ENCODE peak calls at places on chromosomes 7 and 10, in six cellular contexts. N is neural progenitor cell, U is Peyer's patch, I is coronary artery, R is kidney epithelial cell, T is CD14-positive monocyte. A is an unnamed sample.
A peak's percentile ranks its signal among the peaks of the same experiment; 100 is the strongest.

GRCh38 chr10:97373456-97373855 is 27.7 kb downstream of the RRP12 start:
- DNase-seq in R (no peak), I (no peak), T (no peak), U (no peak), N (no peak), A (no peak)

GRCh38 chr7:15686957-15687644 is 618 bp upstream of the MEOX2 start:
- DNase-seq in I (no peak), N (peak; percentile 11), U (no peak), T (no peak), R (no peak), A (peak; percentile 17)

GRCh38 chr7:120079704-120080103 is 193.3 kb upstream of the KCND2 start:
- DNase-seq in T (no peak), N (no peak), R (no peak), U (no peak), I (no peak), A (no peak)

GRCh38 chr7:85030893-85031292 is 156.0 kb downstream of the SEMA3D start:
- DNase-seq in I (no peak), R (peak; percentile 29), T (no peak), U (no peak), N (peak; percentile 37), A (no peak)

GRCh38 chr7:105268056-105268455 is 120.7 kb downstream of the SRPK2 start:
- DNase-seq in I (no peak), T (no peak), N (no peak), R (peak; percentile 50), U (no peak), A (no peak)

GRCh38 chr10:25753776-25754175 is 180.3 kb upstream of the MYO3A start:
- DNase-seq in I (no peak), U (no peak), R (peak; percentile 84), T (peak; percentile 84), N (no peak), A (no peak)

GRCh38 chr7:155408657-155409586 is 49.0 kb upstream of the EN2 start:
- DNase-seq in I (no peak), T (no peak), U (no peak), N (peak; percentile 42), R (no peak), A (no peak)

GRCh38 chr7:3264693-3265339 is 36.2 kb upstream of the SDK1 start:
- DNase-seq in T (no peak), N (peak; percentile 24), U (no peak), R (no peak), I (no peak), A (no peak)

GRCh38 chr10:132571565-132572544 is 34.3 kb downstream of the INPP5A start:
- DNase-seq in I (no peak), N (peak; percentile 49), U (peak; percentile 56), T (peak; percentile 80), R (peak; percentile 90), A (no peak)

GRCh38 chr7:137001478-137001877 is 133.0 kb downstream of the CHRM2 start:
- DNase-seq in I (no peak), N (no peak), T (no peak), R (no peak), U (no peak), A (no peak)

GRCh38 chr7:95434501-95435421 is at the start of gene PON2:
- DNase-seq in I (peak; percentile 84), U (peak; percentile 91), T (peak; percentile 48), N (peak; percentile 92), R (no peak), A (peak; percentile 85)

GRCh38 chr10:86849495-86849894 is 93.1 kb downstream of the BMPR1A start:
- DNase-seq in N (no peak), T (no peak), I (no peak), U (no peak), R (no peak), A (no peak)

GRCh38 chr7:29991937-29992336 is 2.3 kb upstream of the SCRN1 start:
- DNase-seq in R (no peak), N (no peak), T (no peak), U (no peak), I (no peak), A (no peak)

GRCh38 chr10:63562857-63563256 is 41.7 kb downstream of the REEP3 start:
- DNase-seq in T (no peak), R (no peak), I (no peak), U (no peak), N (no peak), A (no peak)

GRCh38 chr7:816751-817671 is 15.3 kb upstream of the SUN1 start:
- DNase-seq in R (no peak), T (no peak), I (no peak), U (peak; percentile 66), N (peak; percentile 52), A (no peak)

GRCh38 chr7:157703131-157703530 is 366.3 kb downstream of the DNAJB6 start:
- DNase-seq in I (peak; percentile 65), U (peak; percentile 26), R (no peak), T (no peak), N (no peak), A (no peak)

GRCh38 chr7:17771901-17772408 is 168.3 kb downstream of the SNX13 start:
- DNase-seq in N (no peak), R (no peak), U (no peak), I (no peak), T (no peak), A (no peak)

GRCh38 chr10:34670101-34670500 is 145.0 kb downstream of the PARD3 start:
- DNase-seq in U (no peak), R (no peak), T (no peak), N (no peak), I (no peak), A (no peak)

GRCh38 chr7:37284805-37285211 is 163.9 kb downstream of the ELMO1 start:
- DNase-seq in N (peak; percentile 66), I (no peak), T (no peak), R (no peak), U (peak; percentile 68), A (peak; percentile 38)

GRCh38 chr10:69679736-69680135 is 49.7 kb downstream of the FAM241B start:
- DNase-seq in N (no peak), I (no peak), T (no peak), U (no peak), R (no peak), A (no peak)

GRCh38 chr7:47516985-47517590 is 64.8 kb downstream of the TNS3 start:
- DNase-seq in T (no peak), I (no peak), U (no peak), N (no peak), R (no peak), A (no peak)

GRCh38 chr7:131581241-131582157 is 25.1 kb upstream of the PODXL start:
- DNase-seq in N (no peak), I (no peak), R (no peak), T (no peak), U (no peak), A (peak; percentile 89)
- TF ChIP-seq CTCF in N (peak; percentile 8), I (no peak), R (peak; percentile 5), T (no peak), U (no peak), A (peak; percentile 53)

GRCh38 chr10:111756541-111757061 is 427.0 kb downstream of the GPAM start:
- DNase-seq in R (peak; percentile 0), T (no peak), U (no peak), N (peak; percentile 78), I (no peak), A (peak; percentile 15)
- TF ChIP-seq CTCF in R (peak; percentile 58), T (no peak), U (peak; percentile 21), N (peak; percentile 75), I (no peak), A (peak; percentile 61)

GRCh38 chr7:76386691-76387260 is 22.7 kb downstream of the SSC4D start:
- DNase-seq in T (no peak), U (no peak), I (no peak), N (no peak), R (no peak), A (no peak)

GRCh38 chr7:76377186-76377918 is 18.6 kb upstream of the YWHAG start:
- DNase-seq in U (no peak), T (no peak), I (no peak), N (no peak), R (no peak), A (no peak)

GRCh38 chr7:76380623-76380966 is 21.8 kb upstream of the YWHAG start:
- DNase-seq in R (no peak), U (no peak), T (no peak), N (no peak), I (no peak), A (no peak)

GRCh38 chr7:76383089-76383944 is 24.5 kb upstream of the YWHAG start:
- DNase-seq in I (no peak), U (no peak), T (no peak), R (no peak), N (peak; percentile 66), A (no peak)

GRCh38 chr7:76381814-76382213 is 23.0 kb upstream of the YWHAG start:
- DNase-seq in T (no peak), R (no peak), N (no peak), U (no peak), I (no peak), A (no peak)
- TF ChIP-seq CTCF in T (no peak), R (no peak), N (peak; percentile 6), U (no peak), I (no peak), A (no peak)

GRCh38 chr10:114874827-114875541 is 53.4 kb downstream of the FHIP2A start:
- DNase-seq in T (no peak), R (no peak), N (peak; percentile 77), I (no peak), U (no peak), A (no peak)
- TF ChIP-seq CTCF in T (no peak), R (peak; percentile 37), N (peak; percentile 45), I (no peak), U (no peak), A (no peak)

GRCh38 chr7:116167177-116167576 is 43.2 kb upstream of the TES start:
- DNase-seq in U (no peak), N (no peak), T (no peak), R (no peak), I (no peak), A (no peak)
- TF ChIP-seq CTCF in U (no peak), N (no peak), T (peak; percentile 32), R (peak; percentile 13), I (no peak), A (no peak)

GRCh38 chr10:16992611-16993119 is 136.9 kb downstream of the CUBN start:
- DNase-seq in N (no peak), T (no peak), U (no peak), I (no peak), R (no peak), A (no peak)
- TF ChIP-seq CTCF in N (no peak), T (no peak), U (no peak), I (no peak), R (no peak), A (no peak)

GRCh38 chr10:127908958-127909267 is 2.0 kb downstream of the PTPRE start:
- DNase-seq in N (no peak), U (no peak), I (no peak), T (no peak), R (no peak), A (no peak)

GRCh38 chr10:127908106-127908957 is 1.4 kb downstream of the PTPRE start:
- DNase-seq in I (no peak), R (peak; percentile 63), T (no peak), N (no peak), U (peak; percentile 46), A (no peak)

GRCh38 chr10:127905623-127906261 is 1.2 kb upstream of the PTPRE start:
- DNase-seq in I (no peak), U (no peak), R (no peak), T (no peak), N (no peak), A (no peak)

GRCh38 chr10:127906548-127907377 is at the start of gene PTPRE:
- DNase-seq in R (no peak), U (peak; percentile 91), N (peak; percentile 90), I (no peak), T (peak; percentile 65), A (peak; percentile 82)

GRCh38 chr10:127907411-127908105 is 655 bp downstream of the PTPRE start:
- DNase-seq in I (no peak), T (no peak), R (no peak), U (peak; percentile 69), N (no peak), A (peak; percentile 55)
- TF ChIP-seq CTCF in I (peak; percentile 11), T (no peak), R (no peak), U (no peak), N (no peak), A (no peak)

A was measured in left ventricle myocardium inferior.